ENCODE peak calls at places on chromosomes 16 and 17, in four cellular contexts. X, U, B and R are unnamed samples.
A peak's percentile ranks its signal among the peaks of the same experiment; 100 is the strongest.

GRCh38 chr17:1312261-1312870 is 32.9 kb downstream of the TRARG1 start:
- DNase-seq in X (peak; percentile 68), U (no peak), B (peak; percentile 65), R (peak; percentile 13)

GRCh38 chr16:51153275-51153991 is 2.4 kb upstream of the SALL1 start:
- DNase-seq in X (peak; percentile 63), U (no peak), B (no peak), R (no peak)

GRCh38 chr16:8920676-8921625 is 38.8 kb downstream of the LITAFD start:
- DNase-seq in X (no peak), U (no peak), B (no peak), R (no peak)

GRCh38 chr16:49700928-49701685 is 154.8 kb downstream of the ZNF423 start:
- DNase-seq in X (no peak), U (no peak), B (no peak), R (no peak)

GRCh38 chr17:78589031-78589675 is 12.0 kb upstream of the DNAH17 start:
- DNase-seq in X (no peak), U (no peak), B (no peak), R (peak; percentile 43)

GRCh38 chr17:44636562-44636961 is 19.7 kb upstream of the MEIOC start:
- DNase-seq in X (no peak), U (no peak), B (no peak), R (peak; percentile 16)

GRCh38 chr17:3818786-3819185 is 17.8 kb upstream of the ITGAE start:
- DNase-seq in X (no peak), U (no peak), B (no peak), R (peak; percentile 29)

GRCh38 chr16:50261707-50262235 is 4.6 kb upstream of the ADCY7 start:
- DNase-seq in X (no peak), U (no peak), B (no peak), R (peak; percentile 57)

GRCh38 chr17:304461-304860 is 48.1 kb downstream of the RPH3AL start:
- DNase-seq in X (peak; percentile 65), U (no peak), B (no peak), R (no peak)

GRCh38 chr16:70695351-70696070 is 9.7 kb upstream of the MTSS2 start:
- DNase-seq in X (no peak), U (no peak), B (peak; percentile 82), R (peak; percentile 34)

GRCh38 chr17:21302711-21303425 is 18.4 kb downstream of the MAP2K3 start:
- DNase-seq in X (no peak), U (no peak), B (peak; percentile 9), R (no peak)

GRCh38 chr17:5237541-5238016 is 2.9 kb upstream of the SCIMP start:
- DNase-seq in X (peak; percentile 86), U (peak; percentile 93), B (peak; percentile 68), R (peak; percentile 81)

GRCh38 chr17:82338858-82339633 is 5.5 kb upstream of the SECTM1 start:
- DNase-seq in X (no peak), U (no peak), B (peak; percentile 76), R (no peak)

GRCh38 chr17:20702692-20703091 is 123.2 kb downstream of the CDRT15L2 start:
- DNase-seq in X (no peak), U (no peak), B (no peak), R (no peak)

GRCh38 chr16:48003226-48003907 is 152.4 kb downstream of the ABCC12 start:
- DNase-seq in X (peak; percentile 39), U (no peak), B (no peak), R (no peak)

GRCh38 chr17:50952889-50953288 is 86.7 kb upstream of the TOB1 start:
- DNase-seq in X (peak; percentile 39), U (no peak), B (no peak), R (no peak)

GRCh38 chr17:79925242-79925957 is 86.2 kb upstream of the CBX4 start:
- DNase-seq in X (no peak), U (no peak), B (no peak), R (no peak)

GRCh38 chr16:3825103-3825502 is 55.4 kb downstream of the CREBBP start:
- DNase-seq in X (no peak), U (no peak), B (no peak), R (no peak)
- TF ChIP-seq CBX5 in X (no peak), U (no peak), B (no peak), R (no peak)

GRCh38 chr17:81043319-81043724 is 8.4 kb downstream of the BAIAP2 start:
- DNase-seq in X (no peak), U (no peak), B (no peak), R (no peak)
- H3K4me3 ChIP-seq in X (no peak overlapping the region), U (no peak overlapping the region), B (no peak overlapping the region), R (peak overlapping the region; percentile 57)

GRCh38 chr17:35132099-35132498 is 10.0 kb downstream of the NLE1 start:
- DNase-seq in X (no peak), U (no peak), B (no peak), R (no peak)
- TF ChIP-seq CBX5 in X (no peak), U (no peak), B (no peak), R (no peak)

GRCh38 chr16:11780988-11781680 is 15.9 kb downstream of the ZC3H7A start:
- DNase-seq in X (no peak), U (no peak), B (no peak), R (no peak)

GRCh38 chr16:11783319-11784047 is 13.6 kb downstream of the ZC3H7A start:
- DNase-seq in X (no peak), U (peak; percentile 89), B (peak; percentile 28), R (no peak)

GRCh38 chr16:11784048-11784780 is 12.8 kb downstream of the ZC3H7A start:
- DNase-seq in X (no peak), U (no peak), B (no peak), R (no peak)

GRCh38 chr16:11779074-11779473 is 18.0 kb downstream of the ZC3H7A start:
- DNase-seq in X (no peak), U (no peak), B (no peak), R (no peak)

DNA sequence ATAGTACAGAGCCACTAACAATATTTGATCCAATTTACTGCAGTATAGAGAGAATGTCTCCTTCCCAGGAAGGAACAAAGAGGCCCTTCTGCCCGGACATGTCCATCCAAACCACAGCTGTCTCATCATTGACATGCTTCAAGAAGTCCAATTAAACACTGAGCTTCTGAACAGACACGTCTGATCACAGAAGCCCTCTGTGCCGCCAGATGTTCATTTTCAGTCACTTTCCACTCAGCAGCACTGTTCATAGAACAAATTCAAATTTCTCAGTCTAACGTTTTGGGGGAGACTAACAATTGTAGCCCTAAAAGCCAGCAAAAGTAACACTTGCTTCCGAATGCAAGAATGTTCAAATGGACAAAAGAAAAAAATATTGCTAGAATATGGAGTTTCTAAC is 15.3 kb downstream of the ZC3H7A start:
- DNase-seq in X (no peak), U (peak; percentile 51), B (no peak), R (no peak)
- H3K4me3 ChIP-seq in X (no peak overlapping the region), U (peak overlapping the region; percentile 67), B (no peak overlapping the region), R (no peak overlapping the region)

GRCh38 chr17:72634621-72635020 is 457.9 kb downstream of the SLC39A11 start:
- DNase-seq in X (no peak), U (no peak), B (no peak), R (no peak)

GRCh38 chr17:72631568-72631967 is 460.9 kb downstream of the SLC39A11 start:
- DNase-seq in X (no peak), U (no peak), B (no peak), R (peak; percentile 85)

GRCh38 chr17:72635034-72635654 is 457.3 kb downstream of the SLC39A11 start:
- DNase-seq in X (no peak), U (no peak), B (no peak), R (no peak)

GRCh38 chr17:72632026-72632684 is 460.3 kb downstream of the SLC39A11 start:
- DNase-seq in X (no peak), U (no peak), B (no peak), R (peak; percentile 98)
- TF ChIP-seq CBX5 in X (no peak), U (no peak), B (no peak), R (peak; percentile 96)

GRCh38 chr17:64773386-64773835 is 111.3 kb upstream of the SMURF2 start:
- DNase-seq in X (no peak), U (no peak), B (no peak), R (no peak)
- H3K4me3 ChIP-seq in X (peak overlapping the region; percentile 46), U (no peak overlapping the region), B (peak overlapping the region; percentile 39), R (peak overlapping the region; percentile 77)

DNA sequence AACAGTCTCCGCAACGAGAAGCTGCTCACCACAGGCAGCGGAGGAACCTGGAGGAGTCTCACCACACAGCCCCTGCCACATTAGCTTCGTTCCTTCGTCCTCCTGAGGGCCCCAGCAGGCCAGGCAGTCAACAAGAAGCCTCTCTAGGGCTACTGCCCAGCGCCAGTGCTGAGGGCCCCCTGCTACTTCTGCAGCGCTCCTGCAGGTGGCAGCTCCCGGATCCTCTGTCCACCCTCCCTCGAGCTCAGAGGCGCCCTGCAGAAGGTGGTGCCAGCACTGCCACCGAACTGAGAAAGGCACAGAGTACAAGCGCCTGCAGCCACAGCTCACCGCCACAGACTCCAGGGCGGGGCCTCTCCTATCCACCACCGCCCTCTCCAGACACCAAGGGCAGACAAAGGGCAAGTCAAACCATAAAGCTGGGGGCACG is 27.3 kb downstream of the KDM8 start:
- DNase-seq in X (no peak), U (no peak), B (no peak), R (no peak)
- TF ChIP-seq CBX5 in X (no peak), U (no peak), B (no peak), R (no peak)

GRCh38 chr16:80029381-80029630 is 428.8 kb upstream of the MAF start:
- DNase-seq in X (no peak), U (no peak), B (no peak), R (no peak)

GRCh38 chr16:80024443-80024842 is 423.9 kb upstream of the MAF start:
- DNase-seq in X (no peak), U (no peak), B (no peak), R (no peak)

GRCh38 chr16:80029706-80030481 is 429.4 kb upstream of the MAF start:
- DNase-seq in X (no peak), U (no peak), B (no peak), R (no peak)

GRCh38 chr16:80028581-80029380 is 428.2 kb upstream of the MAF start:
- DNase-seq in X (no peak), U (no peak), B (no peak), R (no peak)

GRCh38 chr16:80027007-80027965 is 426.7 kb upstream of the MAF start:
- DNase-seq in X (no peak), U (peak; percentile 19), B (peak; percentile 76), R (peak; percentile 80)
- H3K4me3 ChIP-seq in X (no peak overlapping the region), U (no peak overlapping the region), B (no peak overlapping the region), R (peak overlapping the region; percentile 18)

DNA sequence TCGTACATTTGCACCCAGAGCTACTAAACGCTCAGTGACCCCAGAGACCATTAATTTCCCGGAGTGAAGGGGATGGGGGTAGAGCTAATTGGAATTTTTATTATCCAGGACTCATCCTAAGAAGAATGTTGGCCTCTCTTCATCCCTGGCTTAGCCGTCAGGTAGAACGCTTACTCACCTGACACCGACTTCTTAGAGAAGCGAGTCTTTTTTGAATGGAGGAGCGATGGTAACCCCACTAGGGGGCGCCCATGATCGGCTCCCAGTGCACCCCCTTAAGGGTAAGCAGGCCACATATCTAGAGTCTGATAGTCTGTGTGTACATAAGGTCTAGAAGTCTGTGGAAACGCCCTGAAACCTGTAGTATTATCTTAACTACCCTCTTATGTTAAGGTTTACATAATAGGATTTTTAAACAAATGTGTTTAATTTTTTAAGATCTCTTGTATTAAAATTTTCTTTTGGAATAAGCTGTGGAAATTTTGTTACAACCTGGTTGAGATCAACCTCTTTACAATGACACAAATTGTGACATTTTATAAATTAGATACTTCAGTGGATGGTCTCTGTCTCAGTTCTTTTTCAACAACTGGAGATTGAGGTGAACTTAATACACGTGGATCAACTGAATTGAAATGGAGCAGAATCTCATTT is 229.8 kb downstream of the CPPED1 start:
- DNase-seq in X (peak; percentile 88), U (no peak), B (peak; percentile 88), R (peak; percentile 86)
- TF ChIP-seq CBX5 in X (no peak), U (peak; percentile 17), B (no peak), R (peak; percentile 64)

GRCh38 chr17:6755281-6755680 is 565 bp upstream of the XAF1 start:
- DNase-seq in X (no peak), U (no peak), B (no peak), R (no peak)
- H3K4me3 ChIP-seq in X (no peak overlapping the region), U (peak overlapping the region; percentile 95), B (no peak overlapping the region), R (peak overlapping the region; percentile 59)